ENCODE peak calls at places on chromosomes 3 and 15, in six cellular contexts. D, R, B, Q, I and G are unnamed samples.

GRCh38 chr3:74630602-74631001 is 16.1 kb upstream of the CNTN3 start:
- DNase-seq in D (no peak), R (no peak), B (no peak), Q (peak), I (no peak), G (no peak)

GRCh38 chr3:186496016-186496415 is 48.2 kb downstream of the CRYGS start:
- DNase-seq in D (no peak), R (no peak), B (no peak), Q (no peak), I (no peak), G (no peak)

GRCh38 chr3:107117922-107118576 is 259.2 kb upstream of the CCDC54 start:
- DNase-seq in D (no peak), R (peak), B (no peak), Q (peak), I (peak), G (peak)

GRCh38 chr3:99967796-99968195 is 146.5 kb downstream of the FILIP1L start:
- DNase-seq in D (no peak), R (no peak), B (no peak), Q (no peak), I (no peak), G (no peak)

GRCh38 chr3:176939022-176939817 is 258.1 kb downstream of the TBL1XR1 start:
- DNase-seq in D (no peak), R (peak), B (peak), Q (peak), I (no peak), G (peak)

GRCh38 chr3:66392966-66393485 is 107.8 kb downstream of the LRIG1 start:
- DNase-seq in D (no peak), R (no peak), B (no peak), Q (no peak), I (no peak), G (no peak)

GRCh38 chr15:78930577-78931388 is 14.1 kb downstream of the CTSH start:
- DNase-seq in D (no peak), R (peak), B (no peak), Q (no peak), I (no peak), G (peak)

GRCh38 chr3:152355744-152356665 is 87.3 kb downstream of the MBNL1 start:
- DNase-seq in D (no peak), R (no peak), B (no peak), Q (no peak), I (no peak), G (no peak)

GRCh38 chr15:68822818-68823217 is 2.1 kb upstream of the ANP32A start:
- DNase-seq in D (no peak), R (no peak), B (no peak), Q (no peak), I (no peak), G (no peak)